ENCODE peak calls at places on chromosome 3, in six cellular contexts. Z is amniotic stem cell, L is retina, Q is uterus, N is foreskin fibroblast, C is substantia nigra. P is an unnamed sample.

GRCh38 chr3:73100734-73101550 is 39.5 kb downstream of the EBLN2 start:
- DNase-seq in N (peak; percentile 88), C (peak; percentile 70), Z (peak; percentile 77), Q (peak; percentile 93), L (peak; percentile 88), P (peak; percentile 23)

GRCh38 chr3:4271834-4272233 is 31.3 kb upstream of the SETMAR start:
- DNase-seq in Q (no peak), C (no peak), Z (peak; percentile 5), N (peak; percentile 24), L (peak; percentile 54), P (peak; percentile 2)

GRCh38 chr3:171561601-171562323 is 101.6 kb upstream of the TNIK start:
- DNase-seq in L (no peak), Q (no peak), Z (no peak), C (no peak), N (no peak), P (no peak)

GRCh38 chr3:149441662-149442442 is 32.6 kb upstream of the TM4SF4 start:
- DNase-seq in C (no peak), L (no peak), N (peak; percentile 34), Q (no peak), Z (no peak), P (no peak)

GRCh38 chr3:155233213-155233612 is 60.3 kb downstream of the STRIT1 start:
- DNase-seq in Q (peak; percentile 34), C (peak; percentile 12), Z (no peak), N (peak; percentile 96), L (no peak), P (peak; percentile 99)

GRCh38 chr3:105688821-105689220 is 180.0 kb downstream of the CBLB start:
- DNase-seq in N (no peak), Q (no peak), C (no peak), Z (no peak), L (no peak), P (no peak)

GRCh38 chr3:73508330-73508954 is 116.3 kb downstream of the PDZRN3 start:
- DNase-seq in Q (peak; percentile 66), L (peak; percentile 63), C (no peak), N (peak; percentile 83), Z (peak; percentile 63), P (no peak)

GRCh38 chr3:9314796-9315195 is 48.1 kb upstream of the THUMPD3 start:
- DNase-seq in L (no peak), C (no peak), Q (no peak), Z (no peak), N (no peak), P (no peak)

GRCh38 chr3:12579919-12580318 is 23.0 kb downstream of the MKRN2 start:
- DNase-seq in C (no peak), Q (no peak), N (peak; percentile 54), L (no peak), Z (no peak), P (no peak)

GRCh38 chr3:24498391-24498790 is 3.7 kb upstream of the THRB start:
- DNase-seq in Z (no peak), C (no peak), N (no peak), L (no peak), Q (no peak), P (no peak)

GRCh38 chr3:152595975-152596832 is 238.7 kb upstream of the P2RY1 start:
- DNase-seq in L (no peak), N (peak; percentile 93), Q (peak; percentile 66), Z (no peak), C (no peak), P (peak; percentile 90)

GRCh38 chr3:42115946-42116345 is 24.8 kb downstream of the TRAK1 start:
- DNase-seq in L (no peak), Q (no peak), C (no peak), N (no peak), Z (no peak), P (no peak)

GRCh38 chr3:119831941-119832371 is 50.1 kb downstream of the NR1I2 start:
- DNase-seq in Q (no peak), Z (no peak), C (no peak), L (no peak), N (peak; percentile 74), P (no peak)

GRCh38 chr3:154040283-154040682 is 80.9 kb upstream of the ARHGEF26 start:
- DNase-seq in L (no peak), Q (no peak), N (peak; percentile 36), C (no peak), Z (no peak), P (no peak)

GRCh38 chr3:14397531-14397930 is 4.9 kb upstream of the SLC6A6 start:
- DNase-seq in N (no peak), C (peak; percentile 26), Z (no peak), Q (no peak), L (no peak), P (no peak)

GRCh38 chr3:65914032-65914739 is 124.5 kb downstream of the MAGI1 start:
- DNase-seq in C (no peak), Q (no peak), N (peak; percentile 37), L (peak; percentile 35), Z (no peak), P (no peak)

GRCh38 chr3:13022348-13023250 is 50.6 kb downstream of the IQSEC1 start:
- DNase-seq in L (peak; percentile 70), Q (peak; percentile 76), N (peak; percentile 82), C (peak; percentile 60), Z (peak; percentile 30), P (peak; percentile 79)

GRCh38 chr3:155404486-155404885 is 111.0 kb upstream of the STRIT1 start:
- DNase-seq in Z (no peak), L (no peak), Q (no peak), C (no peak), N (no peak), P (no peak)

GRCh38 chr3:38725726-38726410 is 76.4 kb upstream of the SCN5A start:
- DNase-seq in Q (no peak), Z (no peak), C (no peak), N (peak; percentile 84), L (no peak), P (peak; percentile 7)

GRCh38 chr3:17833786-17834559 is 91.5 kb upstream of the TBC1D5 start:
- DNase-seq in N (no peak), C (no peak), Z (no peak), Q (no peak), L (no peak), P (no peak)

GRCh38 chr3:170632780-170633179 is 46.9 kb upstream of the SLC7A14 start:
- DNase-seq in L (no peak), Q (no peak), N (peak; percentile 65), C (no peak), Z (no peak), P (no peak)

GRCh38 chr3:45066109-45066801 is 40.2 kb downstream of the CLEC3B start:
- DNase-seq in N (no peak), C (no peak), Q (no peak), Z (no peak), L (no peak), P (no peak)

GRCh38 chr3:87206635-87207034 is 20.5 kb upstream of the CHMP2B start:
- DNase-seq in C (no peak), L (no peak), N (no peak), Z (no peak), Q (no peak), P (no peak)

GRCh38 chr3:4833471-4833870 is 145.8 kb upstream of the BHLHE40 start:
- DNase-seq in C (no peak), Z (no peak), L (no peak), N (no peak), Q (no peak), P (no peak)

GRCh38 chr3:31581660-31582059 is 48.9 kb downstream of the STT3B start:
- DNase-seq in N (peak; percentile 6), C (no peak), Q (no peak), Z (no peak), L (no peak), P (peak; percentile 6)

GRCh38 chr3:149702691-149703426 is 45.0 kb upstream of the WWTR1 start:
- DNase-seq in L (no peak), N (peak; percentile 97), Z (peak; percentile 56), C (no peak), Q (peak; percentile 46), P (peak; percentile 90)

GRCh38 chr3:112546216-112546759 is 15.5 kb downstream of the ATG3 start:
- DNase-seq in Z (no peak), L (no peak), Q (no peak), C (no peak), N (no peak), P (no peak)

GRCh38 chr3:184977796-184978195 is 165.8 kb downstream of the VPS8 start:
- DNase-seq in C (no peak), Z (no peak), L (no peak), N (no peak), Q (no peak), P (no peak)

GRCh38 chr3:42012935-42013651 is 51.2 kb upstream of the ULK4 start:
- DNase-seq in C (peak; percentile 69), L (peak; percentile 66), Q (peak; percentile 56), N (peak; percentile 90), Z (no peak), P (no peak)

GRCh38 chr3:107899996-107900651 is 190.7 kb downstream of the CD47 start:
- DNase-seq in Z (no peak), N (peak; percentile 61), C (no peak), L (no peak), Q (no peak), P (no peak)

GRCh38 chr3:158420654-158421396 is 150.2 kb upstream of the MLF1 start:
- DNase-seq in L (no peak), N (peak; percentile 63), Q (no peak), C (no peak), Z (no peak), P (peak; percentile 71)

GRCh38 chr3:158709666-158710083 is 22.6 kb downstream of the RARRES1 start:
- DNase-seq in C (no peak), Q (peak; percentile 44), L (no peak), Z (peak; percentile 95), N (peak; percentile 98), P (peak; percentile 99)

GRCh38 chr3:110865934-110866333 is 205.7 kb upstream of the NECTIN3 start:
- DNase-seq in Q (no peak), C (no peak), Z (no peak), L (no peak), N (no peak), P (no peak)

GRCh38 chr3:194987571-194988494 is 283.1 kb downstream of the XXYLT1 start:
- DNase-seq in N (no peak), L (no peak), Q (no peak), C (no peak), Z (no peak), P (no peak)

GRCh38 chr3:52357151-52358080 is 41.3 kb downstream of the DNAH1 start:
- DNase-seq in Q (no peak), Z (no peak), C (no peak), L (no peak), N (no peak), P (no peak)

GRCh38 chr3:33385423-33385822 is 54.8 kb downstream of the UBP1 start:
- DNase-seq in N (no peak), Q (no peak), C (no peak), L (no peak), Z (no peak), P (no peak)

GRCh38 chr3:42498791-42499477 is 3.5 kb upstream of the VIPR1 start:
- DNase-seq in Z (no peak), C (no peak), L (no peak), N (no peak), Q (peak; percentile 3), P (no peak)

GRCh38 chr3:195895078-195895899 is 13.1 kb downstream of the TNK2 start:
- DNase-seq in L (peak; percentile 72), C (peak; percentile 53), N (peak; percentile 81), Z (no peak), Q (no peak), P (no peak)

GRCh38 chr3:16554126-16554525 is 40.6 kb upstream of the RFTN1 start:
- DNase-seq in N (no peak), L (no peak), Q (no peak), Z (no peak), C (no peak), P (no peak)

GRCh38 chr3:113695426-113695817 is 1.0 kb downstream of the USF3 start:
- DNase-seq in Q (no peak), L (no peak), N (peak; percentile 41), Z (peak; percentile 6), C (no peak), P (no peak)